ENCODE peak calls at places on chromosome 1, in six cellular contexts. One of them, this sample, is unnamed.

GRCh38 chr1:160658956-160659255 is 12.1 kb upstream of the SLAMF1 start:
- DNase-seq in GF-D8: peak; percentile 40
- DNase-seq in NCI-H2107: no peak
- DNase-seq in stimulated activated CD8-positive, alpha-beta memory T cell treated with anti-CD3 and anti-CD28 coated beads, Interleukin-2, amount 100 ng/mL, for 1 hour: no peak
- DNase-seq in suprapubic skin: no peak
- DNase-seq in T-helper 2 cell: no peak
- DNase-seq in this sample: no peak

GRCh38 chr1:81876901-81877750 is 76.4 kb downstream of the ADGRL2 start:
- DNase-seq in GF-D8: no peak
- DNase-seq in NCI-H2107: no peak
- DNase-seq in stimulated activated CD8-positive, alpha-beta memory T cell treated with anti-CD3 and anti-CD28 coated beads, Interleukin-2, amount 100 ng/mL, for 1 hour: no peak
- DNase-seq in suprapubic skin: no peak
- DNase-seq in T-helper 2 cell: no peak
- DNase-seq in this sample: no peak

GRCh38 chr1:156194300-156194652 is 372 bp downstream of the SLC25A44 start:
- DNase-seq in GF-D8: no peak
- DNase-seq in NCI-H2107: no peak
- DNase-seq in stimulated activated CD8-positive, alpha-beta memory T cell treated with anti-CD3 and anti-CD28 coated beads, Interleukin-2, amount 100 ng/mL, for 1 hour: no peak
- DNase-seq in suprapubic skin: no peak
- DNase-seq in T-helper 2 cell: no peak
- DNase-seq in this sample: no peak

GRCh38 chr1:50667272-50667671 is 244.0 kb upstream of the DMRTA2 start:
- DNase-seq in GF-D8: no peak
- DNase-seq in NCI-H2107: no peak
- DNase-seq in stimulated activated CD8-positive, alpha-beta memory T cell treated with anti-CD3 and anti-CD28 coated beads, Interleukin-2, amount 100 ng/mL, for 1 hour: no peak
- DNase-seq in suprapubic skin: no peak
- DNase-seq in T-helper 2 cell: no peak
- DNase-seq in this sample: no peak

GRCh38 chr1:202274611-202275010 is 67.1 kb downstream of the UBE2T start:
- DNase-seq in GF-D8: no peak
- DNase-seq in NCI-H2107: no peak
- DNase-seq in stimulated activated CD8-positive, alpha-beta memory T cell treated with anti-CD3 and anti-CD28 coated beads, Interleukin-2, amount 100 ng/mL, for 1 hour: no peak
- DNase-seq in suprapubic skin: no peak
- DNase-seq in T-helper 2 cell: no peak
- DNase-seq in this sample: peak; percentile 13

GRCh38 chr1:74505133-74505532 is 7.3 kb downstream of the LRRC53 start:
- DNase-seq in GF-D8: no peak
- DNase-seq in NCI-H2107: no peak
- DNase-seq in stimulated activated CD8-positive, alpha-beta memory T cell treated with anti-CD3 and anti-CD28 coated beads, Interleukin-2, amount 100 ng/mL, for 1 hour: no peak
- DNase-seq in suprapubic skin: no peak
- DNase-seq in T-helper 2 cell: no peak
- DNase-seq in this sample: peak; percentile 89

GRCh38 chr1:66365628-66366027 is 168.3 kb upstream of the SGIP1 start:
- DNase-seq in GF-D8: no peak
- DNase-seq in NCI-H2107: no peak
- DNase-seq in stimulated activated CD8-positive, alpha-beta memory T cell treated with anti-CD3 and anti-CD28 coated beads, Interleukin-2, amount 100 ng/mL, for 1 hour: no peak
- DNase-seq in suprapubic skin: no peak
- DNase-seq in T-helper 2 cell: no peak
- DNase-seq in this sample: no peak

GRCh38 chr1:53589043-53589887 is 130.1 kb downstream of the DMRTB1 start:
- DNase-seq in GF-D8: no peak
- DNase-seq in NCI-H2107: no peak
- DNase-seq in stimulated activated CD8-positive, alpha-beta memory T cell treated with anti-CD3 and anti-CD28 coated beads, Interleukin-2, amount 100 ng/mL, for 1 hour: no peak
- DNase-seq in suprapubic skin: no peak
- DNase-seq in T-helper 2 cell: no peak
- DNase-seq in this sample: no peak

This sample was measured in COR-L47.